ENCODE peak calls at places on chromosome 1, in five cellular contexts. W is testis, F is NB4, O is adrenal gland, Y is uterus. Q is an unnamed sample.

GRCh38 chr1:184827600-184828368 is 73.1 kb upstream of the EDEM3 start:
- DNase-seq in W (no peak), O (no peak), Y (no peak), F (no peak), Q (no peak)

GRCh38 chr1:54415986-54416385 is 9.8 kb upstream of the SSBP3 start:
- DNase-seq in Y (no peak), W (no peak), F (no peak), O (no peak), Q (no peak)

GRCh38 chr1:155173478-155174333 is at the start of gene TRIM46:
- DNase-seq in F (no peak), Y (no peak), W (no peak), O (peak), Q (peak)

GRCh38 chr1:145889722-145890121 is 4.1 kb upstream of the ANKRD35 start:
- DNase-seq in W (no peak), O (no peak), F (no peak), Y (no peak), Q (no peak)

GRCh38 chr1:223421025-223421424 is 27.8 kb downstream of the CCDC185 start:
- DNase-seq in W (peak), F (no peak), O (no peak), Y (no peak), Q (no peak)

GRCh38 chr1:221327954-221328353 is 413.9 kb downstream of the DUSP10 start:
- DNase-seq in W (no peak), O (no peak), Y (no peak), F (no peak), Q (no peak)

GRCh38 chr1:3075666-3076387 is 6.8 kb downstream of the PRDM16 start:
- DNase-seq in F (no peak), O (no peak), Y (no peak), W (no peak), Q (no peak)

GRCh38 chr1:206540044-206540758 is 32.9 kb downstream of the RASSF5 start:
- DNase-seq in F (no peak), Y (peak), W (peak), O (no peak), Q (no peak)

GRCh38 chr1:108036796-108037545 is 72.0 kb upstream of the VAV3 start:
- DNase-seq in W (no peak), O (no peak), Y (no peak), F (no peak), Q (no peak)

GRCh38 chr1:90317628-90318027 is 322.7 kb downstream of the ZNF326 start:
- DNase-seq in W (no peak), O (no peak), F (no peak), Y (no peak), Q (no peak)

GRCh38 chr1:29324771-29325351 is 88.5 kb downstream of the PTPRU start:
- DNase-seq in Y (no peak), F (peak), O (no peak), W (peak), Q (no peak)

GRCh38 chr1:45044916-45045315 is 32.9 kb downstream of the UROD start:
- DNase-seq in W (no peak), Y (no peak), O (no peak), F (no peak), Q (no peak)

GRCh38 chr1:85199667-85200366 is 999 bp downstream of the SYDE2 start:
- DNase-seq in Y (no peak), W (no peak), F (no peak), O (no peak), Q (no peak)

GRCh38 chr1:85201340-85202091 is 700 bp upstream of the SYDE2 start:
- DNase-seq in O (peak), F (peak), Y (peak), W (peak), Q (no peak)

GRCh38 chr1:85202092-85202863 is 1.5 kb upstream of the SYDE2 start:
- DNase-seq in W (no peak), Y (no peak), O (no peak), F (no peak), Q (no peak)

GRCh38 chr1:85200367-85200869 is 398 bp downstream of the SYDE2 start:
- DNase-seq in F (peak), Y (no peak), O (peak), W (peak), Q (no peak)

DNA sequence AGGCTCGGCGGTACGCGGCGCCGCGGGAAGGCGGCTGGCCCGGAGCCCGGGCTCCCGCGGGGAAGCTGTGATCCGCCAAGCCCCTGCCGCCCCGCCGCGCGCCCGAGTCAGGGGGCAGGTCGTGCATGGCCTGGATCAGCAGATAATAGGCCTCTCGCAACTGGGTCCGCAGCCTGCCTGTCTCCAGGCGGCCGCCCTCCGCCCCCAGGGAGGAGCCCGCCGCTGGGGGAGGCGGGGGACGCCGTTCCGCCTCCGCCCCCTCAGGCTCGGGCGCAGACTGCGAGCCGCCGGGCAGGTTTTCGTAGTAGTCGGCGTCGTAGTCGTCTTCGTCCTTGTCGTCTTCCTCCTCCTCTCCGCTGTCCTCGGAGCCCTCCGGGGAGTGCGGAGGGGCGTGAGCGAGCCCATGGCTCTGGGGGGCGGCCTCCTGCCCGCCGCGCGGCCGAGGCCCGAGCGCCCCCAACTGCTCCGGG is at the start of gene SYDE2:
- DNase-seq in O (peak), F (peak), Y (peak), W (peak), Q (no peak)
- TF ChIP-seq POLR2A in O (peak), F (no peak), Y (peak), W (no peak), Q (peak)

GRCh38 chr1:180270767-180271639 is 40.9 kb downstream of the LHX4 start:
- DNase-seq in Y (no peak), W (no peak), F (no peak), O (peak), Q (no peak)

GRCh38 chr1:180267761-180268555 is 37.9 kb downstream of the LHX4 start:
- DNase-seq in F (no peak), Y (no peak), W (no peak), O (no peak), Q (no peak)

GRCh38 chr1:180271640-180272255 is 41.7 kb downstream of the LHX4 start:
- DNase-seq in Y (no peak), F (no peak), O (peak), W (no peak), Q (no peak)

GRCh38 chr1:180268556-180269044 is 38.5 kb downstream of the LHX4 start:
- DNase-seq in F (no peak), Y (no peak), O (no peak), W (no peak), Q (no peak)

GRCh38 chr1:180269848-180270766 is 40.0 kb downstream of the LHX4 start:
- DNase-seq in W (no peak), F (no peak), O (no peak), Y (no peak), Q (no peak)
- TF ChIP-seq CTCF in W (no peak), F (peak), O (no peak), Y (no peak), Q (no peak)

GRCh38 chr1:162562452-162562828 is 918 bp downstream of the UAP1 start:
- DNase-seq in O (no peak), F (peak), Y (no peak), W (no peak), Q (no peak)
- TF ChIP-seq POLR2A in O (no peak), F (no peak), Y (no peak), W (no peak), Q (no peak)

DNA sequence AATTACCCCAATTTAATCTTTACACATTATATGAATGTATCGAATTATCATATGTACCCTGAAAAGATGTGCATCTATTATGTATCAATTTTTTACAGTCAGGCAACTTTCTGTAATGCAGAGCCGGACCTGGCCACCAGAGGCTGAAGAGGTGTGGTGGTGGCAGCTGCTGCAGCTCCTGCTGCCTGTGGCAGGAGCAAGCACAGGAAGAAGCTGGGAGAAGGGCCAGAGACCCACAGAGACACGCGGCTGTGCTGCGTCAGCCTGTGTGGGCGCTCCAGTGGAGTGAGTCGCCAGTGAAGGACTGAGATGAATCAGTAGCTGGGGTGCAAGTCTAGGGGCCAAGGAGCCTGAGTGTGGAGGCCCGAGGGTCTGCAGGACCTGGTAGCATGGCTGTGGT is 74.3 kb upstream of the COG2 start:
- DNase-seq in W (no peak), O (no peak), Y (no peak), F (peak), Q (no peak)
- TF ChIP-seq CTCF in W (no peak), O (peak), Y (no peak), F (no peak), Q (no peak)

Q was measured in esophagus muscularis mucosa.